ENCODE peak calls at places on chromosomes 5 and 9, in seven cellular contexts. Z, E, G, J, T, B and D are unnamed samples.

GRCh38 chr5:112390327-112390726 is 28.8 kb downstream of the EPB41L4A start:
- DNase-seq in J (no peak), E (no peak), B (no peak), G (no peak), T (no peak), Z (no peak), D (no peak)

GRCh38 chr5:116492776-116493175 is 81.8 kb downstream of the SEMA6A start:
- DNase-seq in B (peak; percentile 64), J (no peak), E (no peak), G (no peak), Z (no peak), T (no peak), D (no peak)

GRCh38 chr9:36064448-36065037 is 27.8 kb downstream of the RECK start:
- DNase-seq in G (no peak), E (no peak), J (no peak), Z (no peak), B (no peak), T (no peak), D (no peak)

GRCh38 chr9:98101868-98102273 is 17.2 kb downstream of the TRIM14 start:
- DNase-seq in T (peak; percentile 66), E (no peak), J (peak; percentile 91), G (no peak), B (no peak), Z (no peak), D (no peak)

GRCh38 chr5:132388244-132389050 is 18.9 kb downstream of the SLC22A5 start:
- DNase-seq in J (no peak), Z (no peak), G (no peak), B (no peak), E (no peak), T (no peak), D (no peak)

GRCh38 chr5:14136228-14136627 is 6.9 kb upstream of the TRIO start:
- DNase-seq in T (no peak), E (no peak), Z (no peak), B (no peak), J (no peak), G (no peak), D (no peak)

GRCh38 chr5:1492757-1493156 is 31.0 kb downstream of the LPCAT1 start:
- DNase-seq in J (no peak), Z (no peak), B (no peak), T (no peak), E (no peak), G (no peak), D (no peak)

GRCh38 chr5:10898489-10898888 is 137.5 kb upstream of the DAP start:
- DNase-seq in J (no peak), Z (no peak), G (no peak), T (no peak), E (no peak), B (no peak), D (no peak)

GRCh38 chr9:94160594-94161501 is 76.6 kb downstream of the PTPDC1 start:
- DNase-seq in Z (no peak), E (no peak), B (no peak), G (no peak), T (no peak), J (no peak), D (no peak)

GRCh38 chr9:134429007-134429406 is 102.8 kb downstream of the RXRA start:
- DNase-seq in Z (no peak), J (no peak), B (no peak), T (no peak), E (no peak), G (no peak), D (no peak)